ENCODE peak calls at places on chromosomes 16 and 17, in nine cellular contexts. R is HCT116; M is fibroblast of lung; D is dorsolateral prefrontal cortex; C is Peyer's patch; X is CD8-positive, alpha-beta T cell; Z is brain microvascular endothelial cell; O is endodermal cell; L is mammary epithelial cell. A is an unnamed sample.

GRCh38 chr17:32623196-32623595 is 136.4 kb downstream of the CDK5R1 start:
- DNase-seq in M (no peak), R (no peak), O (no peak), C (no peak), L (no peak), Z (no peak), X (no peak), D (no peak), A (no peak)

GRCh38 chr17:65022751-65023421 is 33.7 kb downstream of the GNA13 start:
- DNase-seq in O (no peak), X (no peak), M (peak; percentile 39), L (peak; percentile 98), C (no peak), Z (peak; percentile 36), R (peak; percentile 32), D (no peak), A (peak; percentile 45)

GRCh38 chr16:79608976-79609375 is 8.4 kb upstream of the MAF start:
- DNase-seq in X (no peak), C (no peak), L (no peak), D (no peak), O (no peak), Z (no peak), R (no peak), M (no peak), A (no peak)

GRCh38 chr17:57519199-57519598 is 225.9 kb downstream of the CCDC182 start:
- DNase-seq in C (no peak), X (no peak), R (no peak), Z (peak; percentile 37), M (peak; percentile 27), D (no peak), L (peak; percentile 17), O (peak; percentile 75), A (no peak)

GRCh38 chr16:67013823-67014640 is 14.9 kb upstream of the CBFB start:
- DNase-seq in O (peak; percentile 85), M (peak; percentile 46), X (peak; percentile 64), C (peak; percentile 74), D (peak; percentile 59), R (no peak), Z (peak; percentile 18), L (no peak), A (no peak)

GRCh38 chr17:76726766-76727718 is at the start of gene METTL23:
- DNase-seq in L (peak; percentile 60), M (peak; percentile 77), R (no peak), Z (no peak), D (peak; percentile 53), C (peak; percentile 95), O (peak; percentile 92), X (peak; percentile 83), A (no peak)

GRCh38 chr17:30310562-30310961 is 18.8 kb upstream of the BLMH start:
- DNase-seq in Z (no peak), L (no peak), R (no peak), D (no peak), M (no peak), X (no peak), C (no peak), O (no peak), A (no peak)

GRCh38 chr16:82761858-82762257 is 135.1 kb downstream of the CDH13 start:
- DNase-seq in D (no peak), O (no peak), L (peak; percentile 23), M (peak; percentile 31), R (no peak), X (no peak), Z (no peak), C (no peak), A (no peak)

GRCh38 chr16:15498427-15499175 is 64.2 kb downstream of the BMERB1 start:
- DNase-seq in C (no peak), M (peak; percentile 62), Z (no peak), D (no peak), R (no peak), L (no peak), O (no peak), X (no peak), A (no peak)

GRCh38 chr17:51165680-51166197 is 472 bp upstream of the NME2 start:
- DNase-seq in M (no peak), C (no peak), O (no peak), L (no peak), R (no peak), Z (no peak), X (peak; percentile 13), D (no peak), A (no peak)

GRCh38 chr16:48318630-48319029 is 66.6 kb downstream of the SIAH1 start:
- DNase-seq in Z (peak; percentile 59), R (no peak), O (peak; percentile 66), L (no peak), X (peak; percentile 28), C (peak; percentile 57), M (peak; percentile 27), D (peak; percentile 55), A (no peak)

GRCh38 chr16:73878616-73879015 is 418.0 kb upstream of the PSMD7 start:
- DNase-seq in L (peak; percentile 35), X (no peak), D (no peak), M (peak; percentile 90), Z (peak; percentile 61), R (peak; percentile 52), C (no peak), O (no peak), A (no peak)

GRCh38 chr16:7103056-7103455 is 229.6 kb upstream of the RBFOX1 start:
- DNase-seq in L (no peak), M (no peak), R (no peak), O (no peak), C (no peak), Z (no peak), X (no peak), D (no peak), A (no peak)

GRCh38 chr17:64331366-64331765 is 59.3 kb downstream of the PECAM1 start:
- DNase-seq in Z (no peak), L (no peak), R (no peak), C (no peak), O (no peak), M (no peak), D (no peak), X (no peak), A (no peak)

GRCh38 chr17:14078027-14078426 is 8.7 kb downstream of the COX10 start:
- DNase-seq in M (no peak), O (no peak), R (no peak), D (no peak), X (no peak), Z (no peak), L (no peak), C (no peak), A (no peak)

GRCh38 chr17:79940381-79941087 is 95.1 kb downstream of the TBC1D16 start:
- DNase-seq in R (no peak), X (no peak), L (no peak), C (peak; percentile 42), Z (no peak), O (peak; percentile 48), D (no peak), M (no peak), A (no peak)

GRCh38 chr17:22461460-22462145 is 769.3 kb downstream of the KCNJ18 start:
- DNase-seq in R (no peak), D (no peak), C (no peak), O (no peak), L (no peak), M (no peak), X (no peak), Z (no peak), A (no peak)

GRCh38 chr17:30290696-30291570 is 811 bp downstream of the BLMH start:
- DNase-seq in C (peak; percentile 66), O (peak; percentile 85), Z (peak; percentile 20), X (peak; percentile 32), M (peak; percentile 29), D (peak; percentile 25), R (no peak), L (peak; percentile 85), A (peak; percentile 38)

GRCh38 chr17:57025876-57026275 is 47.9 kb downstream of the SCPEP1 start:
- DNase-seq in D (no peak), C (no peak), X (no peak), R (no peak), M (no peak), Z (no peak), O (no peak), L (no peak), A (no peak)

DNA sequence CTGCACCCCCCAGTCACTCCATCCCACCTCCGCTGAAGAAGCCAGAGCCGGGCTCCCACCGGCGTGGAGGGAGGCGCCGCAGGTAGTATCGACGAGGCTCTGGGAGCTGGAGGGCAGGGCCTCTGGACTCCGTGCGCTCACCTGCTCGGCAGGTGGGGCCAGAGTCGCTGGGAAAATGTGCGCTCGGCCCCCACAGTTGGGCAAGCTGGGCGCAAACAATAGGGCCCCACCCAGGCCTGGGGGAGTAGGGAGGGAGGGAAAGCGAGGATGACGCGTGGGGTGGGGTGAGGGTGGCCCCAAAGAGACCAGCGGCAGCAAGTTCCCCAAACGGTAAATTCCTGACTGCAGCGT is 660 bp downstream of the JUP start:
- DNase-seq in X (no peak), D (no peak), R (no peak), L (peak; percentile 92), M (no peak), Z (no peak), O (peak; percentile 94), C (peak; percentile 86), A (no peak)
- TF ChIP-seq CTCF in X (no peak), D (no peak), R (no peak), L (no peak), M (no peak), Z (no peak), O (no peak), C (no peak), A (no peak)

DNA sequence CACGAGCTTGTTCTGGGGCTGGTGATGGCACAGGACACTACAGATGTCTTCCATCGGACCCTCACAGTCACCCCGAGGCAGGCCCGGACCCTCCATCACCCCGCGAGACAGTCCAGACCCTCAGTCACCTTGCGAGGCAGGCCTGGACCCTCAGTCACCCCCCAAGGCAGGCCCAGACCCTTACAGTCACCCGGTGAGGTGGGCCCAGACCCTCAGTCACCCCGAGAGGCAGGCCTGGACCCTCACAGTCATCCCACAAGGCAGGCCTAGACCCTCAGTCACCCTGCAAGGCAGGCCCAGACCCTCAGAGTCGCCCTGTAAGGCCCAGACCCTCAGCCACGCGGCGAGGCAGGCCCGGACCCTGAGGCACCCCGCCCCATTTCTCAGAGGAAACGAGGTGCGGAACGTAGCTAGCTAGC is 28.9 kb downstream of the RPH3AL start:
- DNase-seq in O (peak; percentile 47), M (no peak), D (no peak), X (no peak), L (no peak), C (no peak), Z (no peak), R (no peak), A (no peak)
- H3K27ac ChIP-seq in O (no peak overlapping the region), M (no peak overlapping the region), D (no peak overlapping the region), X (no peak overlapping the region), L (no peak overlapping the region), C (no peak overlapping the region), Z (no peak overlapping the region), R (no peak overlapping the region), A (no peak overlapping the region)

GRCh38 chr16:51813609-51814008 is 662.5 kb upstream of the SALL1 start:
- DNase-seq in O (peak; percentile 76), L (no peak), R (no peak), D (no peak), Z (no peak), M (no peak), C (no peak), X (no peak), A (no peak)
- TF ChIP-seq CTCF in O (peak; percentile 86), L (peak; percentile 24), R (no peak), D (no peak), Z (peak; percentile 50), M (no peak), C (no peak), X (no peak), A (peak; percentile 29)

DNA sequence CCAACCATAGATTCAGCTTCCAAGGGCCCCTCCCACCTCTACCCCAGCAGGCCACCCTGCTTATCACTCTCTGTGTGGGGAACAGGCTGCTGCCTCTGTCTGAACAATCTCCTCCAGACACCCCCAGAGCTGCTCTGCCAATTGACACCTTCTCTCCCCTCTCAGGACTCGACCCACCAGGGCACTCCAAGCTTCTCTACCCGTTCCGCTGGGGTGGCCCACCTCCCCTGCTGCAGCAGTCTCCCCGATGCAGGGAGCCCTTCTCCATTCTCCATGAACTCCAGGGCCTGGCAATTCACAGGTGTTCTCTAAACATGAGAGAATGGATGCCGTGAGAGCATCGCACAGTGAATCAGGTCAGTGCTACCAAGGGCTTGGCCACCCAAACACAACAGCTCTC is 28.3 kb upstream of the FAAP100 start:
- DNase-seq in O (no peak), L (no peak), D (no peak), M (no peak), C (no peak), R (no peak), X (no peak), Z (no peak), A (no peak)
- H3K27ac ChIP-seq in O (no peak overlapping the region), L (no peak overlapping the region), D (no peak overlapping the region), M (peak overlapping the region; percentile 16), C (no peak overlapping the region), R (no peak overlapping the region), X (no peak overlapping the region), Z (no peak overlapping the region), A (no peak overlapping the region)

A was measured in keratinocyte.